ENCODE peak calls at places on chromosomes 7 and 10, in eight cellular contexts. Y is adrenal gland, P is NCI-H1092 treated with DMSO at 0.1 percent for 48 hours, U is neural crest cell, N is hepatic stellate cell, G is HT1080, S is foreskin fibroblast, O is T1000. Z is an unnamed sample.

GRCh38 chr7:79789584-79790345 is 336.3 kb upstream of the MAGI2 start:
- DNase-seq in Y (no peak), P (no peak), U (no peak), N (no peak), G (no peak), S (peak), O (no peak), Z (peak)

GRCh38 chr10:15504101-15504840 is 133.2 kb upstream of the FAM171A1 start:
- DNase-seq in Y (no peak), P (no peak), U (no peak), N (peak), G (no peak), S (peak), O (no peak), Z (no peak)

GRCh38 chr7:112182749-112183148 is 23.4 kb downstream of the DOCK4 start:
- DNase-seq in Y (peak), P (no peak), U (no peak), N (no peak), G (no peak), S (no peak), O (no peak), Z (no peak)

GRCh38 chr7:280461-280860 is 9.5 kb upstream of the FOXL3 start:
- DNase-seq in Y (no peak), P (no peak), U (no peak), N (no peak), G (no peak), S (no peak), O (no peak), Z (no peak)

GRCh38 chr10:60186315-60187071 is 203.2 kb downstream of the ANK3 start:
- DNase-seq in Y (no peak), P (no peak), U (no peak), N (no peak), G (no peak), S (peak), O (no peak), Z (no peak)

GRCh38 chr10:53508197-53508596 is 735.6 kb upstream of the MBL2 start:
- DNase-seq in Y (no peak), P (no peak), U (no peak), N (no peak), G (no peak), S (no peak), O (no peak), Z (no peak)

GRCh38 chr10:120990831-120991230 is 139.7 kb downstream of the WDR11 start:
- DNase-seq in Y (no peak), P (no peak), U (no peak), N (no peak), G (no peak), S (no peak), O (no peak), Z (no peak)

GRCh38 chr7:28096713-28097112 is 83.9 kb downstream of the JAZF1 start:
- DNase-seq in Y (peak), P (peak), U (peak), N (peak), G (peak), S (peak), O (peak), Z (no peak)

GRCh38 chr10:98405422-98405821 is 9.6 kb downstream of the PYROXD2 start:
- DNase-seq in Y (no peak), P (no peak), U (no peak), N (no peak), G (no peak), S (peak), O (no peak), Z (no peak)

GRCh38 chr10:15444105-15445021 is 73.3 kb upstream of the FAM171A1 start:
- DNase-seq in Y (no peak), P (no peak), U (no peak), N (no peak), G (no peak), S (no peak), O (no peak), Z (no peak)

GRCh38 chr7:47677093-47677492 is 95.2 kb upstream of the TNS3 start:
- DNase-seq in Y (no peak), P (no peak), U (no peak), N (no peak), G (no peak), S (no peak), O (no peak), Z (no peak)

GRCh38 chr10:128451879-128452278 is 325.7 kb upstream of the MKI67 start:
- DNase-seq in Y (no peak), P (no peak), U (no peak), N (no peak), G (no peak), S (no peak), O (no peak), Z (no peak)

GRCh38 chr7:108109216-108109908 is 20.8 kb downstream of the LAMB4 start:
- DNase-seq in Y (peak), P (peak), U (no peak), N (no peak), G (no peak), S (no peak), O (no peak), Z (no peak)

GRCh38 chr10:44982114-44982460 is 3.5 kb upstream of the DEPP1 start:
- DNase-seq in Y (no peak), P (no peak), U (no peak), N (no peak), G (peak), S (no peak), O (peak), Z (no peak)

GRCh38 chr7:65731562-65732035 is 141.3 kb upstream of the VKORC1L1 start:
- DNase-seq in Y (peak), P (peak), U (peak), N (no peak), G (no peak), S (peak), O (no peak), Z (no peak)

GRCh38 chr10:108583827-108584226 is 1339.5 kb downstream of the XPNPEP1 start:
- DNase-seq in Y (no peak), P (no peak), U (no peak), N (no peak), G (no peak), S (no peak), O (no peak), Z (no peak)